ENCODE peak calls at places on chromosome 7, in seven cellular contexts. M is thoracic aorta, X is right cardiac atrium, H is upper lobe of right lung, O is IMR-90, B is BE2C, U is neural progenitor cell. L is an unnamed sample.

GRCh38 chr7:90473819-90474218 is 4.4 kb downstream of the PTTG1IP2 start:
- DNase-seq in U (no peak), M (no peak), O (no peak), B (no peak), X (no peak), H (no peak), L (no peak)

GRCh38 chr7:151061241-151062110 is 2.1 kb downstream of the SLC4A2 start:
- DNase-seq in B (no peak), X (no peak), M (no peak), H (peak), U (peak), O (no peak), L (no peak)

GRCh38 chr7:122219253-122219865 is 75.3 kb upstream of the AASS start:
- DNase-seq in H (no peak), B (no peak), X (no peak), O (peak), U (peak), M (no peak), L (no peak)

GRCh38 chr7:71439316-71439715 is 307.4 kb downstream of the GALNT17 start:
- DNase-seq in U (no peak), X (no peak), H (no peak), O (no peak), M (no peak), B (no peak), L (no peak)

GRCh38 chr7:108109216-108109908 is 20.8 kb downstream of the LAMB4 start:
- DNase-seq in B (peak), H (no peak), U (peak), M (no peak), O (no peak), X (no peak), L (no peak)

GRCh38 chr7:112985377-112985987 is 101.1 kb downstream of the GPR85 start:
- DNase-seq in B (no peak), H (no peak), X (no peak), U (peak), M (no peak), O (peak), L (peak)

GRCh38 chr7:104814671-104815400 is 199.2 kb upstream of the KMT2E start:
- DNase-seq in X (no peak), H (no peak), U (no peak), O (no peak), M (no peak), B (no peak), L (no peak)

GRCh38 chr7:120806669-120807068 is 51.3 kb downstream of the TSPAN12 start:
- DNase-seq in U (no peak), O (peak), H (no peak), X (no peak), B (no peak), M (no peak), L (no peak)

GRCh38 chr7:151245360-151246160 is 2.9 kb downstream of the SMARCD3 start:
- DNase-seq in M (no peak), O (no peak), H (peak), X (peak), B (peak), U (peak), L (no peak)

GRCh38 chr7:55363386-55364170 is 1.6 kb upstream of the LANCL2 start:
- DNase-seq in H (no peak), X (peak), B (no peak), O (no peak), M (no peak), U (no peak), L (peak)

GRCh38 chr7:36661135-36661840 is 63.0 kb downstream of the AOAH start:
- DNase-seq in U (peak), H (no peak), X (no peak), B (no peak), M (no peak), O (peak), L (no peak)

GRCh38 chr7:122532406-122533269 is 166.3 kb downstream of the RNF133 start:
- DNase-seq in M (no peak), X (no peak), H (no peak), B (no peak), U (peak), O (peak), L (no peak)

GRCh38 chr7:101959342-101959741 is 141.9 kb downstream of the CUX1 start:
- DNase-seq in B (no peak), H (no peak), X (peak), O (no peak), U (no peak), M (no peak), L (no peak)

GRCh38 chr7:46900312-46901263 is 681.3 kb downstream of the TNS3 start:
- DNase-seq in H (no peak), U (no peak), O (peak), X (no peak), M (no peak), B (peak), L (no peak)

GRCh38 chr7:42831051-42831952 is 80.6 kb downstream of the C7orf25 start:
- DNase-seq in O (peak), M (no peak), U (peak), X (peak), B (no peak), H (peak), L (peak)

GRCh38 chr7:55180821-55181542 is 162.2 kb downstream of the EGFR start:
- DNase-seq in X (no peak), O (no peak), B (no peak), U (no peak), H (peak), M (no peak), L (no peak)

GRCh38 chr7:134203186-134203889 is 76.2 kb downstream of the LRGUK start:
- DNase-seq in U (no peak), M (no peak), X (no peak), O (no peak), H (no peak), B (no peak), L (no peak)

GRCh38 chr7:8365499-8366110 is 67.8 kb upstream of the NXPH1 start:
- DNase-seq in O (no peak), U (peak), B (peak), M (no peak), X (no peak), H (no peak), L (no peak)

GRCh38 chr7:12638851-12639467 is 48.5 kb upstream of the ARL4A start:
- DNase-seq in U (peak), M (no peak), X (no peak), H (no peak), O (peak), B (no peak), L (no peak)

GRCh38 chr7:39589323-39590111 is 23.3 kb downstream of the YAE1 start:
- DNase-seq in B (no peak), O (peak), M (no peak), H (no peak), X (no peak), U (peak), L (peak)

GRCh38 chr7:75656740-75657139 is 82.0 kb downstream of the HIP1 start:
- DNase-seq in O (no peak), U (no peak), B (no peak), H (no peak), X (no peak), M (no peak), L (no peak)
- H3K4me3 ChIP-seq in O (no peak), U (no peak), B (no peak), H (no peak), X (no peak), M (no peak), L (no peak)

GRCh38 chr7:83691095-83691494 is 42.2 kb upstream of the SEMA3E start:
- DNase-seq in O (no peak), M (no peak), B (no peak), U (peak), H (no peak), X (no peak), L (no peak)
- H3K4me3 ChIP-seq in O (no peak), M (no peak), B (no peak), U (no peak), H (no peak), X (no peak), L (no peak)

GRCh38 chr7:96989241-96989858 is 16.0 kb upstream of the DLX6 start:
- DNase-seq in B (no peak), O (no peak), X (no peak), M (no peak), H (no peak), U (peak), L (no peak)
- H3K4me3 ChIP-seq in B (no peak), O (no peak), X (no peak), M (no peak), H (no peak), U (no peak), L (no peak)

GRCh38 chr7:142787783-142788182 is 17.0 kb downstream of the PRSS2 start:
- DNase-seq in X (no peak), B (no peak), U (no peak), M (no peak), H (no peak), O (no peak), L (no peak)
- H3K4me3 ChIP-seq in X (no peak), B (no peak), U (no peak), M (no peak), H (peak), O (no peak), L (no peak)